ENCODE peak calls at places on chromosome X, in five cellular contexts. One of them, this sample, is unnamed.

GRCh38 chrX:103540145-103540544 is 20.9 kb upstream of the RAB40A start:
- DNase-seq in cardiac fibroblast: peak
- DNase-seq in SK-N-SH: no peak
- DNase-seq in right lobe of liver: no peak
- DNase-seq in tibial artery: no peak
- DNase-seq in this sample: no peak

GRCh38 chrX:10722804-10723364 is 102.5 kb upstream of the MID1 start:
- DNase-seq in cardiac fibroblast: peak
- DNase-seq in SK-N-SH: peak
- DNase-seq in right lobe of liver: peak
- DNase-seq in tibial artery: peak
- DNase-seq in this sample: peak

GRCh38 chrX:80335062-80335830 is 85.0 kb upstream of the TENT5D start:
- DNase-seq in cardiac fibroblast: no peak
- DNase-seq in SK-N-SH: peak
- DNase-seq in right lobe of liver: peak
- DNase-seq in tibial artery: peak
- DNase-seq in this sample: no peak

GRCh38 chrX:96314974-96315373 is 369.7 kb upstream of the DIAPH2 start:
- DNase-seq in cardiac fibroblast: peak
- DNase-seq in SK-N-SH: no peak
- DNase-seq in right lobe of liver: no peak
- DNase-seq in tibial artery: no peak
- DNase-seq in this sample: no peak

GRCh38 chrX:154519389-154519788 is 3.4 kb upstream of the FAM3A start:
- DNase-seq in cardiac fibroblast: no peak
- DNase-seq in SK-N-SH: no peak
- DNase-seq in right lobe of liver: no peak
- DNase-seq in tibial artery: no peak
- DNase-seq in this sample: no peak

GRCh38 chrX:152405561-152405960 is 45.6 kb downstream of the GABRA3 start:
- DNase-seq in cardiac fibroblast: no peak
- DNase-seq in SK-N-SH: no peak
- DNase-seq in right lobe of liver: no peak
- DNase-seq in tibial artery: no peak
- DNase-seq in this sample: no peak

GRCh38 chrX:46573896-46574336 is 351 bp downstream of the CHST7 start:
- DNase-seq in cardiac fibroblast: peak
- DNase-seq in SK-N-SH: peak
- DNase-seq in right lobe of liver: peak
- DNase-seq in tibial artery: peak
- DNase-seq in this sample: no peak

GRCh38 chrX:154490021-154490413 is 412 bp downstream of the SLC10A3 start:
- DNase-seq in cardiac fibroblast: peak
- DNase-seq in SK-N-SH: peak
- DNase-seq in right lobe of liver: no peak
- DNase-seq in tibial artery: no peak
- DNase-seq in this sample: no peak

GRCh38 chrX:44914532-44915198 is 41.7 kb downstream of the KDM6A start:
- DNase-seq in cardiac fibroblast: peak
- DNase-seq in SK-N-SH: no peak
- DNase-seq in right lobe of liver: no peak
- DNase-seq in tibial artery: no peak
- DNase-seq in this sample: no peak

GRCh38 chrX:106811131-106811910 is 8.8 kb downstream of the TBC1D8B start:
- DNase-seq in cardiac fibroblast: no peak
- DNase-seq in SK-N-SH: no peak
- DNase-seq in right lobe of liver: no peak
- DNase-seq in tibial artery: no peak
- DNase-seq in this sample: no peak

GRCh38 chrX:45508459-45508858 is 307.8 kb upstream of the DIPK2B start:
- DNase-seq in cardiac fibroblast: peak
- DNase-seq in SK-N-SH: no peak
- DNase-seq in right lobe of liver: no peak
- DNase-seq in tibial artery: no peak
- DNase-seq in this sample: no peak

GRCh38 chrX:74270393-74270792 is 33.6 kb upstream of the ZCCHC13 start:
- DNase-seq in cardiac fibroblast: no peak
- DNase-seq in SK-N-SH: no peak
- DNase-seq in right lobe of liver: no peak
- DNase-seq in tibial artery: no peak
- DNase-seq in this sample: no peak

GRCh38 chrX:11435568-11435967 is 142.4 kb downstream of the AMELX start:
- DNase-seq in cardiac fibroblast: peak
- DNase-seq in SK-N-SH: no peak
- DNase-seq in right lobe of liver: no peak
- DNase-seq in tibial artery: no peak
- DNase-seq in this sample: peak

GRCh38 chrX:129679856-129680255 is 25.1 kb upstream of the APLN start:
- DNase-seq in cardiac fibroblast: peak
- DNase-seq in SK-N-SH: no peak
- DNase-seq in right lobe of liver: no peak
- DNase-seq in tibial artery: no peak
- DNase-seq in this sample: no peak

GRCh38 chrX:17214962-17215361 is 160.0 kb upstream of the NHS start:
- DNase-seq in cardiac fibroblast: peak
- DNase-seq in SK-N-SH: no peak
- DNase-seq in right lobe of liver: no peak
- DNase-seq in tibial artery: no peak
- DNase-seq in this sample: no peak

GRCh38 chrX:38770152-38770551 is 31.1 kb upstream of the MID1IP1 start:
- DNase-seq in cardiac fibroblast: no peak
- DNase-seq in SK-N-SH: no peak
- DNase-seq in right lobe of liver: no peak
- DNase-seq in tibial artery: no peak
- DNase-seq in this sample: no peak

DNA sequence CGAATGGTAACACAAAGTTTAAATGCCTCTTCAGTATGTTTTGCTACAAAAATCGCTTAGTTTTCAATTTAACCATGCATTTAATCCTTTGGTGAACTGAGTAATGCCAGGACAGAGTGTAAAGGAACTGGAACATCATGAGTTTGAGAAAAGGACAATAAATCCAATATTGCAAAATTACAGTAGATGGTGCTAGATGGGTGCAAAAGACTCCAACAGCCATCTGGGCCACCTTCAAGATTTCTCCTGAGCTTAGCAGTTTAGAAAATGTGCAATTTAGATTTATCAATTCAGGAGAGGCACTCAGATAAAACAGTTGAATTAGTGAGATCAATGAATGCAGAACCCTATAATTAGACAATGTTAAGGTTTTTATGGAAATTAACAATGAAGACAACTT is 33.2 kb upstream of the MID1IP1 start:
- DNase-seq in cardiac fibroblast: peak
- DNase-seq in SK-N-SH: peak
- DNase-seq in right lobe of liver: no peak
- DNase-seq in tibial artery: no peak
- DNase-seq in this sample: no peak
- TF ChIP-seq CTCF in cardiac fibroblast: peak
- TF ChIP-seq CTCF in SK-N-SH: peak
- TF ChIP-seq CTCF in right lobe of liver: peak
- TF ChIP-seq CTCF in tibial artery: peak
- TF ChIP-seq CTCF in this sample: peak

GRCh38 chrX:15160558-15160957 is 109.3 kb downstream of the ASB9 start:
- DNase-seq in cardiac fibroblast: no peak
- DNase-seq in SK-N-SH: no peak
- DNase-seq in right lobe of liver: no peak
- DNase-seq in tibial artery: no peak
- DNase-seq in this sample: no peak

GRCh38 chrX:15163131-15163530 is 106.8 kb downstream of the ASB9 start:
- DNase-seq in cardiac fibroblast: no peak
- DNase-seq in SK-N-SH: no peak
- DNase-seq in right lobe of liver: no peak
- DNase-seq in tibial artery: no peak
- DNase-seq in this sample: no peak

GRCh38 chrX:15158736-15159406 is 111.0 kb downstream of the ASB9 start:
- DNase-seq in cardiac fibroblast: no peak
- DNase-seq in SK-N-SH: no peak
- DNase-seq in right lobe of liver: no peak
- DNase-seq in tibial artery: no peak
- DNase-seq in this sample: no peak

GRCh38 chrX:15157624-15158023 is 112.3 kb downstream of the ASB9 start:
- DNase-seq in cardiac fibroblast: no peak
- DNase-seq in SK-N-SH: no peak
- DNase-seq in right lobe of liver: no peak
- DNase-seq in tibial artery: no peak
- DNase-seq in this sample: no peak

DNA sequence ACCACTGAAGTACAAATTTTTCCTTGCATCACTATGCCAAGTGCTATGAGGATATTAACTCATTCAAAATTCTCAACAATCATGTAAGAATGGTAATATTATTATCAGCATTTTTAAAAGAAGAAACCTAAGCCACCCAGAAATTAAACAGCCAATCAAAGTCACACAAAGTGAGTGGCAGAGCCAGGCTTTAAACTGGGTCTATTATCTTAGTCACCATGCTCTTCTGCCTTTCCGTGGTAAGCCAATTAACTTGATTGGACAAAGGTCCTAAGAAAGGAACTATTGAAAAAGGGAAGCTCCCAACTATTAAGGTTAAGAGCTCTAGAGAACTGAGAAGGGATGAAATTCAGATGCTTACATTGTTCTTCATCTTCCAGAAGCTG is 111.5 kb downstream of the ASB9 start:
- DNase-seq in cardiac fibroblast: no peak
- DNase-seq in SK-N-SH: no peak
- DNase-seq in right lobe of liver: no peak
- DNase-seq in tibial artery: no peak
- DNase-seq in this sample: no peak
- H3K4me3 ChIP-seq in cardiac fibroblast: no peak
- H3K4me3 ChIP-seq in SK-N-SH: no peak
- H3K4me3 ChIP-seq in right lobe of liver: no peak
- H3K4me3 ChIP-seq in tibial artery: no peak
- H3K4me3 ChIP-seq in this sample: no peak

GRCh38 chrX:137428777-137429564 is 137.0 kb upstream of the ZIC3 start:
- DNase-seq in cardiac fibroblast: no peak
- DNase-seq in SK-N-SH: no peak
- DNase-seq in right lobe of liver: no peak
- DNase-seq in tibial artery: no peak
- DNase-seq in this sample: no peak

GRCh38 chrX:137431693-137432488 is 134.0 kb upstream of the ZIC3 start:
- DNase-seq in cardiac fibroblast: no peak
- DNase-seq in SK-N-SH: no peak
- DNase-seq in right lobe of liver: no peak
- DNase-seq in tibial artery: no peak
- DNase-seq in this sample: no peak

GRCh38 chrX:137430984-137431475 is 134.9 kb upstream of the ZIC3 start:
- DNase-seq in cardiac fibroblast: no peak
- DNase-seq in SK-N-SH: no peak
- DNase-seq in right lobe of liver: no peak
- DNase-seq in tibial artery: no peak
- DNase-seq in this sample: no peak

GRCh38 chrX:137430301-137430700 is 135.6 kb upstream of the ZIC3 start:
- DNase-seq in cardiac fibroblast: no peak
- DNase-seq in SK-N-SH: no peak
- DNase-seq in right lobe of liver: no peak
- DNase-seq in tibial artery: no peak
- DNase-seq in this sample: no peak

GRCh38 chrX:137432609-137433008 is 133.3 kb upstream of the ZIC3 start:
- DNase-seq in cardiac fibroblast: no peak
- DNase-seq in SK-N-SH: peak
- DNase-seq in right lobe of liver: no peak
- DNase-seq in tibial artery: no peak
- DNase-seq in this sample: no peak
- TF ChIP-seq CTCF in cardiac fibroblast: peak
- TF ChIP-seq CTCF in SK-N-SH: peak
- TF ChIP-seq CTCF in right lobe of liver: peak
- TF ChIP-seq CTCF in tibial artery: no peak
- TF ChIP-seq CTCF in this sample: no peak

DNA sequence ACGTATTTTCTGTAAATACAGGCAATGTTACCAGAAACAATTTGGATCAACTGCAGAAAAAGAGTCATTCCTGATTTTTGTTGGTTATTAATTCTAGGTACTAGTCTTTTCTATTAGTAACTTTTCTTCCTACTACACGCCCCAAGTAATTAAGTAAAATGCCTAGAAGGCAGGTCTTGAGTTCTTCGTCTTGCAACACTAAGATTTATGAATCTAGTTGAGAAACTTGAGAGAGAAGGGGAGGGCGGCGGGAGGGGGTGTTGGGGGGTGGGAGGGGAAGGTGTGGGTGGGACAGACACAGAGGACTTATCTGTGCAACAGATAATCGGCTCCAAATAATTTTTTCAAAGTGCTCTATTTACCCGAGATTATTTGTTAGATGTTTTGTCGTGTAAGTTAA is 3.0 kb downstream of the RAP2C start:
- DNase-seq in cardiac fibroblast: no peak
- DNase-seq in SK-N-SH: no peak
- DNase-seq in right lobe of liver: no peak
- DNase-seq in tibial artery: no peak
- DNase-seq in this sample: no peak
- H3K4me3 ChIP-seq in cardiac fibroblast: peak
- H3K4me3 ChIP-seq in SK-N-SH: peak
- H3K4me3 ChIP-seq in right lobe of liver: peak
- H3K4me3 ChIP-seq in tibial artery: peak
- H3K4me3 ChIP-seq in this sample: peak

DNA sequence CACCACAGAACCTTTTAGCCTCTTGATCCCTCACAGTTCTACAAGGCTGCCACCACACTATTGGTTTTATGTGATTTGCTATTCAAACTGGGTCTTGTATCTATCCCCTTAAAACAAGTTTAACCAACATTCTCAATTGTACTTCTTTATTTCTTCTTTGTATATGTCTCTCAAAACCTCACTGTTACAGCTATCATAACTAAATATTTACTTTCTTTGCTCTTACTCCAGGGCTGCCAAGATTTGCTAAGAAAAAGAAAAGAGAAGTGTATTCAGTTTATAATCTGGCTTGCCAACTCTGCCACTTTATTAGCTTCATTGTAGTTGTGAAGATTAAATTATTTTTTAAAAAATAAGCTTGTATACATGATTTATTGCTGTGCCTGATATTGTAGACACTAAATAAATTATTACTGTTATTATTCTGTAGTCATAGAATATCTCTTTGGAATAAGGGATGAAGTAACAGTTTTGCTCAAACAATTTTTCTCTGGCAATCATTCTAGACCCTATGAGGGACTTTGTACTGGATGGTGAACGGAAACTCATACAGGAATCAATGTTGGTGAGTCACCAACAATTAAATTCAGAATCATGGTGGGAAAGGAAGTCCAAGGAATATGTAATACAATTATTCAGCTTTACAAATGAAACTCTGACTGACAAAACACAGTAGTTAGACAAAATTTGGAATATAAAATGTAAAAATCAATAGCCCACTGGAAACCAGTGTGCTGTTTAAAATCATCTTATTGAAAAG is 127.1 kb upstream of the DCAF8L1 start:
- DNase-seq in cardiac fibroblast: no peak
- DNase-seq in SK-N-SH: no peak
- DNase-seq in right lobe of liver: no peak
- DNase-seq in tibial artery: no peak
- DNase-seq in this sample: no peak
- TF ChIP-seq CTCF in cardiac fibroblast: no peak
- TF ChIP-seq CTCF in SK-N-SH: no peak
- TF ChIP-seq CTCF in right lobe of liver: no peak
- TF ChIP-seq CTCF in tibial artery: no peak
- TF ChIP-seq CTCF in this sample: no peak

GRCh38 chrX:150365051-150365952 is 2.2 kb downstream of the MAMLD1 start:
- DNase-seq in cardiac fibroblast: peak
- DNase-seq in SK-N-SH: peak
- DNase-seq in right lobe of liver: peak
- DNase-seq in tibial artery: peak
- DNase-seq in this sample: no peak
- H3K4me3 ChIP-seq in cardiac fibroblast: peak
- H3K4me3 ChIP-seq in SK-N-SH: peak
- H3K4me3 ChIP-seq in right lobe of liver: peak
- H3K4me3 ChIP-seq in tibial artery: peak
- H3K4me3 ChIP-seq in this sample: peak